ENCODE peak calls at places on chromosome 21, in eight cellular contexts. J, U, G, T, Q, W, C and O are unnamed samples.

GRCh38 chr21:16420086-16420724 is 690.4 kb downstream of the USP25 start:
- DNase-seq in J (peak), U (no peak), G (peak), T (peak), Q (peak), W (peak), C (peak), O (no peak)

GRCh38 chr21:17461582-17461981 is 51.3 kb upstream of the CXADR start:
- DNase-seq in J (no peak), U (no peak), G (peak), T (no peak), Q (no peak), W (no peak), C (no peak), O (no peak)

GRCh38 chr21:28714795-28715464 is 277.7 kb downstream of the LTN1 start:
- DNase-seq in J (no peak), U (no peak), G (peak), T (no peak), Q (no peak), W (no peak), C (no peak), O (no peak)

GRCh38 chr21:31186916-31187315 is 148.6 kb upstream of the KRTAP19-8 start:
- DNase-seq in J (no peak), U (no peak), G (no peak), T (no peak), Q (no peak), W (no peak), C (no peak), O (no peak)

GRCh38 chr21:19475525-19475924 is 1071.9 kb upstream of the TMPRSS15 start:
- DNase-seq in J (no peak), U (no peak), G (no peak), T (no peak), Q (no peak), W (no peak), C (no peak), O (no peak)

GRCh38 chr21:16496594-16496993 is 766.8 kb downstream of the USP25 start:
- DNase-seq in J (no peak), U (no peak), G (no peak), T (no peak), Q (no peak), W (peak), C (no peak), O (no peak)

GRCh38 chr21:27132270-27132669 is 165.4 kb upstream of the ADAMTS5 start:
- DNase-seq in J (no peak), U (no peak), G (peak), T (no peak), Q (no peak), W (no peak), C (no peak), O (no peak)

GRCh38 chr21:28538987-28539622 is 453.6 kb downstream of the LTN1 start:
- DNase-seq in J (no peak), U (no peak), G (peak), T (no peak), Q (no peak), W (peak), C (no peak), O (no peak)

GRCh38 chr21:33042812-33043211 is 17.1 kb downstream of the OLIG2 start:
- DNase-seq in J (no peak), U (peak), G (peak), T (no peak), Q (no peak), W (peak), C (no peak), O (no peak)

GRCh38 chr21:45556645-45557601 is 14.7 kb upstream of the SLC19A1 start:
- DNase-seq in J (no peak), U (no peak), G (no peak), T (no peak), Q (no peak), W (no peak), C (no peak), O (peak)

GRCh38 chr21:16353764-16354163 is 624.0 kb downstream of the USP25 start:
- DNase-seq in J (no peak), U (no peak), G (no peak), T (no peak), Q (no peak), W (no peak), C (no peak), O (no peak)

GRCh38 chr21:45297869-45298268 is 10.2 kb upstream of the POFUT2 start:
- DNase-seq in J (no peak), U (no peak), G (no peak), T (no peak), Q (no peak), W (no peak), C (no peak), O (no peak)

GRCh38 chr21:41777934-41778815 is 11.3 kb upstream of the RIPK4 start:
- DNase-seq in J (peak), U (no peak), G (peak), T (peak), Q (peak), W (peak), C (peak), O (peak)

DNA sequence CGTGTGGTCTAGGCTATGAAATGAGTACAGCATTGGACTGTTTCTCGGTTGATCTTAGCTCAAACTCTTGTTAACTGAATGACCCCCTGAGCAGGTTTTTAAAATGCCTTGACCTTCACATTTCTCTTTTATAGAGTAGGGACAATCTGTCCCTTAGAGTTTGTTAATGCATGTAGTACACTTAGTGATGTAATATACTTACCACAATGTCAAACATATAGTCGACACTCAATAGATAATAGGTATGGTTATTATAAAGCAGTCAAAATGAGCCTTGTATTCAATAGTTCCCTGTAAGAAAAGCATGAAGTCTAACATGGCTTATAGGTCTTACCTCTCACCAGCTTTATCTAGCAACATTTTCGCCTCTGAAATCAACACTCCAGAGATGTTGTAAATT is 161.0 kb upstream of the RUNX1 start:
- DNase-seq in J (no peak), U (no peak), G (no peak), T (no peak), Q (no peak), W (no peak), C (no peak), O (no peak)
- TF ChIP-seq CTCF in J (no peak), U (no peak), G (no peak), T (no peak), Q (no peak), W (no peak), C (no peak), O (no peak)

GRCh38 chr21:38120984-38121855 is 135.6 kb upstream of the KCNJ15 start:
- DNase-seq in J (no peak), U (no peak), G (no peak), T (no peak), Q (no peak), W (no peak), C (no peak), O (no peak)
- TF ChIP-seq POLR2A in J (no peak), U (no peak), G (no peak), T (no peak), Q (no peak), W (no peak), C (no peak), O (no peak)

DNA sequence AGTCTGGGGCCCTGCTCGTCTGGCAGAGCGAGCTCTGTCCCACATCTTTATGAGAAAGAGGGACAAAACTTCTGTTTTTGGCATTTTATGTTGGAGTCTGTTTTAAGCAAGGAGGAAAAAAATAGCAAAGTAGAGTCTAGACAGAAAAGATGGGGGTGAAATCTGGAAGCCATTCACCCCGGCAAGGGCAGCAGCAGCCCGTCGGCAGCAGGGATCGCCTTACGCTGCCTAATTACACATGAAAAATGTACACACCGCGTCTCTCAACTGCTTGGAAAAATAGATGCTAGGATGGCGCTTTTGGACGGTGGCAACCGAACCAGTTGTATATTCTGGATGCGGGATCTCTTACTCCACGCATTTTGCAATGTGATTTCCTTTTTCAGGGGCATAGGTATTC is 130.3 kb upstream of the ETS2 start:
- DNase-seq in J (no peak), U (no peak), G (no peak), T (no peak), Q (no peak), W (no peak), C (no peak), O (no peak)
- TF ChIP-seq CTCF in J (no peak), U (no peak), G (no peak), T (no peak), Q (no peak), W (no peak), C (no peak), O (no peak)

GRCh38 chr21:34201001-34201400 is 127.6 kb downstream of the MRPS6 start:
- DNase-seq in J (peak), U (no peak), G (no peak), T (no peak), Q (peak), W (no peak), C (no peak), O (no peak)
- TF ChIP-seq POLR2A in J (no peak), U (no peak), G (no peak), T (no peak), Q (no peak), W (no peak), C (no peak), O (no peak)